ENCODE peak calls at places on chromosomes 11 and 22, in five cellular contexts. N is adrenal gland, V is IMR-90, S is fibroblast of lung, K is PC-3. I is an unnamed sample. For H3K36me3 and H3K27me3, the result is how much of the 10 kb centered on the place peaks cover.

GRCh38 chr11:26134481-26135355 is 197.2 kb upstream of the ANO3 start:
- DNase-seq in V (peak), S (peak), N (no peak), K (peak), I (peak)

GRCh38 chr11:127017482-127017881 is 16.9 kb upstream of the KIRREL3 start:
- DNase-seq in S (peak), K (peak), N (no peak), V (peak), I (no peak)

GRCh38 chr11:70572974-70573260 is 174.6 kb downstream of the CTTN start:
- DNase-seq in S (no peak), V (no peak), K (no peak), N (no peak), I (no peak)

GRCh38 chr22:17742528-17742902 is 31.8 kb downstream of the BID start:
- DNase-seq in N (peak), S (peak), V (peak), K (peak), I (peak)

GRCh38 chr11:111938687-111939160 is 1.6 kb downstream of the DIXDC1 start:
- DNase-seq in S (peak), N (peak), V (peak), K (peak), I (no peak)

GRCh38 chr11:116082256-116082655 is 578.0 kb upstream of the CADM1 start:
- DNase-seq in N (no peak), V (no peak), K (no peak), S (no peak), I (no peak)

GRCh38 chr11:96942855-96943254 is 553.0 kb downstream of the JRKL start:
- DNase-seq in V (no peak), K (no peak), S (no peak), N (no peak), I (no peak)

GRCh38 chr11:50214376-50214775 is 181.7 kb downstream of the OR4C45 start:
- DNase-seq in S (no peak), N (no peak), V (no peak), K (no peak), I (no peak)

GRCh38 chr11:2316169-2316962 is 14.6 kb downstream of the TSPAN32 start:
- DNase-seq in S (no peak), V (no peak), N (no peak), K (no peak), I (no peak)

GRCh38 chr11:128738942-128739341 is 45.1 kb downstream of the FLI1 start:
- DNase-seq in K (no peak), N (no peak), S (no peak), V (no peak), I (no peak)

GRCh38 chr11:132943737-132944556 is 588.4 kb downstream of the OPCML start:
- DNase-seq in K (no peak), V (no peak), S (no peak), N (no peak), I (no peak)

GRCh38 chr11:279966-280761 is 2.0 kb downstream of the NLRP6 start:
- DNase-seq in N (no peak), V (peak), S (no peak), K (no peak), I (no peak)

GRCh38 chr22:37932821-37933578 is 20.4 kb downstream of the C22orf23 start:
- DNase-seq in S (no peak), K (no peak), N (no peak), V (no peak), I (no peak)

GRCh38 chr22:37933711-37934376 is 19.6 kb downstream of the C22orf23 start:
- DNase-seq in V (peak), S (peak), N (peak), K (peak), I (peak)

GRCh38 chr22:37930952-37931440 is 22.4 kb downstream of the C22orf23 start:
- DNase-seq in N (no peak), K (no peak), V (no peak), S (no peak), I (no peak)

GRCh38 chr22:37931893-37932389 is 21.5 kb downstream of the C22orf23 start:
- DNase-seq in V (no peak), K (no peak), N (no peak), S (no peak), I (no peak)

GRCh38 chr22:37932401-37932800 is 21.0 kb downstream of the C22orf23 start:
- DNase-seq in K (no peak), S (no peak), V (no peak), N (no peak), I (no peak)
- H3K36me3 ChIP-seq in K (under half), S (under half), V (under half), N (under half), I (under half)

GRCh38 chr11:44998051-44998450 is 47.4 kb upstream of the TP53I11 start:
- DNase-seq in S (no peak), K (no peak), V (no peak), N (no peak), I (no peak)

GRCh38 chr11:44994753-44995152 is 44.1 kb upstream of the TP53I11 start:
- DNase-seq in V (no peak), S (no peak), N (no peak), K (no peak), I (no peak)

GRCh38 chr11:45000918-45001317 is 50.2 kb upstream of the TP53I11 start:
- DNase-seq in V (no peak), S (no peak), K (no peak), N (no peak), I (no peak)

GRCh38 chr11:44999068-44999467 is 48.4 kb upstream of the TP53I11 start:
- DNase-seq in V (no peak), N (no peak), S (no peak), K (no peak), I (no peak)

GRCh38 chr11:44997566-44997965 is 46.9 kb upstream of the TP53I11 start:
- DNase-seq in V (no peak), N (no peak), S (no peak), K (no peak), I (no peak)
- H3K4me3 ChIP-seq in V (no peak), N (no peak), S (no peak), K (no peak), I (no peak)

GRCh38 chr11:64711138-64711943 is 11.7 kb downstream of the NRXN2 start:
- DNase-seq in K (no peak), S (no peak), V (no peak), N (no peak), I (no peak)

GRCh38 chr11:64713031-64713780 is 9.8 kb downstream of the NRXN2 start:
- DNase-seq in N (no peak), K (no peak), S (peak), V (peak), I (peak)

GRCh38 chr11:64712430-64713030 is 10.5 kb downstream of the NRXN2 start:
- DNase-seq in K (no peak), S (no peak), V (no peak), N (no peak), I (no peak)

GRCh38 chr11:64710418-64711137 is 12.4 kb downstream of the NRXN2 start:
- DNase-seq in K (peak), V (peak), S (peak), N (no peak), I (no peak)

DNA sequence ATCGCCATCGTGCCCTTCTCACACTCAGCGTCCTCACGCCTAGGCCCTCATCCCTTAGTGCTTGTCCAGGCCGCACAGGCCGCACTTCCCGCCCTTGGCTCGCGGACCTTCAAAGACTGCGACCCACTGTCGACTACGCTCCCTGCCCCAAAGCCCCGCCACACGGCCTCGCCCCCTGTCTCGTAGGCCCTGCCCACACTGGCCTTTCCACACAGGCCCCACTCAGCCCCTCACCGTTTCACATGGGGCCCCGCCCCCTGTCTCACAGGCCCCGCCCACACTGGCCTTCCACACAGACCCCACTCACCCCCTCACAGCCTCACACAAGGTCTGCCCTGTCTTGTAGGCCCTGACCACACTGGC is 11.1 kb downstream of the NRXN2 start:
- DNase-seq in N (no peak), S (no peak), K (no peak), V (no peak), I (no peak)
- H3K27me3 ChIP-seq in N (half or more), S (under half), K (under half), V (half or more), I (under half)

GRCh38 chr11:117218133-117218915 is 13.5 kb downstream of the PCSK7 start:
- DNase-seq in V (peak), K (no peak), N (no peak), S (peak), I (no peak)

GRCh38 chr11:117217685-117218084 is 14.2 kb downstream of the PCSK7 start:
- DNase-seq in K (no peak), V (no peak), S (no peak), N (no peak), I (no peak)

GRCh38 chr11:117219995-117220394 is 11.9 kb downstream of the PCSK7 start:
- DNase-seq in S (no peak), K (no peak), V (no peak), N (no peak), I (no peak)

GRCh38 chr11:117219455-117219854 is 12.4 kb downstream of the PCSK7 start:
- DNase-seq in N (no peak), V (no peak), S (no peak), K (no peak), I (no peak)

DNA sequence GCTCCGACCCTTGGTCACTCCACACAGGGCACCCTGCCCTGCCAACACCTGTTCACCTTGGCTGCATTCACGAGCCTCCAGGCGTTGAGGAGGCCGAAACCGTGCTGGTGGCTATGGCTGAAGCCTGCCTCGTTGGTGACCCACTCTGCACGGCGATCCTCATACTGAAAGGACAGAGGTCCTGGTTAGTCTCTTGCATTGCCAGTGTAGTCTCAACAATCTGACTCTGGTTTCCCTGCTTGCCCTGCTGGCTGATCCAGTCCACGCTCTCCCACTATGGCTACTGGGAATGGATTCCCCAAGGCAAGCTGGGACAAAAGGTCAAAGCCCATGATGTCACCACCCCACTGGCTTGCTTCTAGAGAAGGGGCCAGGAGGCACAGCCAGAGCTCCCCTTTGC is 12.9 kb downstream of the PCSK7 start:
- DNase-seq in N (no peak), V (no peak), K (no peak), S (no peak), I (no peak)
- H3K36me3 ChIP-seq in N (under half), V (under half), K (under half), S (under half), I (half or more)

DNA sequence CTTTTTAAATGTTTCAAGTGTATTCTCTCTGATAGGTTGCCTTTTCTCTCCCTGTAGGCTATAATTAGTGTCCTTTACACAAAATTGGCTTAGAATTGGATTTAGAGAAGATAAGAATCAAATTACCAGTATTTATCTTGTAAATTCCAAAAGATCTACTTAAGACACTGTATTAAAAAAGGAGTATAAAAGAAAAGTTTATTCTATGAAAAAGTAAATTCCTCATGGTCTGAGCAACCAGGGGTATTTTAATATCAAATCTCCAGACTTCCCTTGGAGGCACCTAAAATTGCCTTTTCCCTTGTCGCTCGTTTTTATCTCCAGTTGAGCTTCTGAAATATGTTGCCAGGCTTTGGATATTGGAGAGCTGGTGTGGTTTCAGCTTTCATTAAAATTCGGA is 36.4 kb downstream of the ZBTB16 start:
- DNase-seq in S (no peak), V (no peak), K (no peak), N (no peak), I (no peak)
- H3K4me3 ChIP-seq in S (no peak), V (no peak), K (no peak), N (no peak), I (no peak)

GRCh38 chr11:32420139-32420538 is 15.2 kb downstream of the WT1 start:
- DNase-seq in K (no peak), V (no peak), S (no peak), N (no peak), I (no peak)

GRCh38 chr11:32421992-32422391 is 13.3 kb downstream of the WT1 start:
- DNase-seq in V (no peak), N (no peak), K (no peak), S (no peak), I (no peak)

GRCh38 chr11:32418836-32419235 is 16.5 kb downstream of the WT1 start:
- DNase-seq in N (no peak), V (no peak), S (no peak), K (peak), I (no peak)

GRCh38 chr11:32422545-32422944 is 12.8 kb downstream of the WT1 start:
- DNase-seq in K (no peak), V (no peak), N (no peak), S (no peak), I (no peak)

DNA sequence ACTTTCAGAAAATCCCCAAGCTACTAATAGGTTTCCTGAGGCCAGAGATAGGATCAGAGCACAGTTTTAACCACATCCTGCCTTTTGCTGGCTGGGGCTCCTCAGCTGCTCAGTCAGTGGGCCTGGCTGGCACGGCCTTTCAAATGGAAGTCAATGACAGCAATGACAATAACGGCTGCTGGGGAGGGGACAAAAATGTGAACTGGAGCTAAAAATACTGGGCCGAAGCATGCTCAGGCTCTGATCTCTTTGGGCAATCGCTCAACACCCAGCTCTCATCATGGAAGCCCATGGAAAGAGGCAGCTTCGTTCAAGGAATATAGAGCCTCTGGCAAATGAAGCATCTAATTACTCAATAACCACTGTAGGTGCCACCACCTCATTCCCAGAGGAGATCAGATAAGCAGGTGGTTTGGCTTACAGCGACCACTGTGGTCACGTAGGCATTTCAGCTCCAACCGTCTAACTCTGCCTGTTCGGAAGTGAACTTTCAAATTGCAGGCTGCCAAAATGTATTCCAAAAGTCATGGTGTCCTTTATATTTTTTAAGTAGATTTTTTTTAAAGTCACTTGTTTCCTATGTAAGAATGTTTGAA is 14.3 kb downstream of the WT1 start:
- DNase-seq in K (peak), N (peak), V (no peak), S (no peak), I (peak)
- H3K27me3 ChIP-seq in K (under half), N (under half), V (under half), S (under half), I (under half)

GRCh38 chr11:66467756-66468155 is 1.1 kb downstream of the PELI3 start:
- DNase-seq in K (peak), S (peak), N (peak), V (no peak), I (no peak)
- H3K36me3 ChIP-seq in K (under half), S (under half), N (under half), V (under half), I (under half)

I was measured in BE2C.